ENCODE peak calls at places on chromosomes 3 and 15, in seven cellular contexts. Q is left cardiac atrium; Y is stimulated activated naive B cell treated with anti-CD40 and anti-IgM and Interleukin-4, amounts not matched to agents 10 μg/mL and 1 μg/mL and 100 μg/mL, for 72 hours; S is NCI-H460; F is A549; W is activated effector memory CD4-positive, alpha-beta T cell treated with Interleukin-2 at 50 U/mL for 16 hours; R is globus pallidus. N is an unnamed sample.

GRCh38 chr3:15368561-15369135 is 36.3 kb upstream of the SH3BP5 start:
- DNase-seq in R (no peak), F (no peak), Q (no peak), Y (no peak), W (no peak), S (no peak), N (no peak)

GRCh38 chr3:148582126-148582525 is 115.6 kb upstream of the AGTR1 start:
- DNase-seq in Q (no peak), W (no peak), R (no peak), F (no peak), S (no peak), Y (no peak), N (no peak)

GRCh38 chr3:182717216-182717615 is 76.1 kb upstream of the ATP11B start:
- DNase-seq in R (no peak), Y (no peak), Q (no peak), W (no peak), S (no peak), F (no peak), N (no peak)

GRCh38 chr3:160598865-160599264 is 33.5 kb upstream of the KPNA4 start:
- DNase-seq in S (no peak), Q (no peak), F (no peak), W (no peak), Y (no peak), R (no peak), N (no peak)

GRCh38 chr15:25242957-25243799 is 195.6 kb downstream of the UBE3A start:
- DNase-seq in S (no peak), F (no peak), W (no peak), Y (no peak), R (no peak), Q (peak), N (no peak)

GRCh38 chr3:35664460-35664919 is 25.2 kb downstream of the ARPP21 start:
- DNase-seq in Q (peak), S (no peak), W (no peak), R (peak), Y (no peak), F (no peak), N (no peak)

GRCh38 chr3:15375461-15376000 is 43.1 kb upstream of the SH3BP5 start:
- DNase-seq in Q (no peak), R (no peak), W (no peak), F (no peak), Y (no peak), S (no peak), N (no peak)

GRCh38 chr3:46350262-46350565 is 3.7 kb upstream of the CCR2 start:
- DNase-seq in S (no peak), Q (no peak), W (no peak), Y (no peak), R (no peak), F (no peak), N (no peak)

GRCh38 chr3:191499307-191500125 is 38.6 kb downstream of the PYDC2 start:
- DNase-seq in Q (peak), Y (no peak), F (no peak), R (peak), S (no peak), W (no peak), N (no peak)

GRCh38 chr3:101072299-101072698 is 79.1 kb upstream of the ABI3BP start:
- DNase-seq in R (no peak), Q (no peak), Y (no peak), W (no peak), F (peak), S (peak), N (no peak)

GRCh38 chr3:125024817-125025216 is 31.0 kb downstream of the HEG1 start:
- DNase-seq in Y (no peak), S (no peak), W (no peak), R (no peak), Q (peak), F (no peak), N (no peak)

GRCh38 chr15:66899555-66900350 is 165.6 kb upstream of the SMAD3 start:
- DNase-seq in Y (no peak), W (no peak), S (peak), Q (no peak), F (no peak), R (no peak), N (no peak)

GRCh38 chr3:101816215-101817149 is 32.8 kb upstream of the NFKBIZ start:
- DNase-seq in W (no peak), Y (no peak), S (no peak), F (no peak), Q (no peak), R (no peak), N (no peak)

GRCh38 chr15:84982301-84982920 is 755 bp downstream of the PDE8A start:
- DNase-seq in R (peak), F (peak), Q (peak), W (peak), Y (peak), S (no peak), N (no peak)

GRCh38 chr3:115624029-115624645 is 827 bp downstream of the GAP43 start:
- DNase-seq in F (no peak), Y (no peak), Q (no peak), S (no peak), R (no peak), W (no peak), N (no peak)

GRCh38 chr3:108608750-108609149 is 19.2 kb downstream of the DZIP3 start:
- DNase-seq in S (no peak), R (no peak), Y (no peak), W (no peak), Q (no peak), F (no peak), N (no peak)

GRCh38 chr3:172038823-172039222 is 555 bp upstream of the FNDC3B start:
- DNase-seq in W (no peak), S (no peak), Q (no peak), Y (no peak), R (no peak), F (no peak), N (no peak)

GRCh38 chr3:32186097-32186496 is 52.4 kb upstream of the CMTM8 start:
- DNase-seq in R (no peak), Q (no peak), Y (no peak), F (no peak), S (no peak), W (no peak), N (no peak)

GRCh38 chr3:187669675-187670504 is at the start of gene SST:
- DNase-seq in F (peak), W (no peak), Q (peak), Y (no peak), S (peak), R (no peak), N (no peak)

GRCh38 chr3:196793224-196793623 is 53.6 kb downstream of the PAK2 start:
- DNase-seq in W (no peak), Q (no peak), S (no peak), F (peak), R (no peak), Y (no peak), N (no peak)

GRCh38 chr3:183268361-183268760 is 15.3 kb downstream of the B3GNT5 start:
- DNase-seq in F (no peak), Q (no peak), Y (no peak), R (no peak), W (no peak), S (no peak), N (no peak)

N was measured in GM19239.